ENCODE peak calls at places on chromosome 15, in eight cellular contexts. One of them, this sample, is unnamed.
A peak's percentile ranks its signal among the peaks of the same experiment; 100 is the strongest.

GRCh38 chr15:56208641-56209155 is 35.0 kb downstream of the RFX7 start:
- DNase-seq in left ventricle myocardium inferior: no peak
- DNase-seq in lower lobe of right lung: no peak
- DNase-seq in adrenal gland: no peak
- DNase-seq in HCT116: no peak
- DNase-seq in A673: no peak
- DNase-seq in thyroid gland: no peak
- DNase-seq in uterus: no peak
- DNase-seq in this sample: no peak

GRCh38 chr15:96331141-96331941 is 841 bp downstream of the NR2F2 start:
- DNase-seq in left ventricle myocardium inferior: no peak
- DNase-seq in lower lobe of right lung: peak; percentile 56
- DNase-seq in adrenal gland: peak; percentile 48
- DNase-seq in HCT116: no peak
- DNase-seq in A673: peak; percentile 57
- DNase-seq in thyroid gland: peak; percentile 45
- DNase-seq in uterus: peak; percentile 24
- DNase-seq in this sample: peak; percentile 47

GRCh38 chr15:62857411-62857853 is 185.1 kb upstream of the TPM1 start:
- DNase-seq in left ventricle myocardium inferior: no peak
- DNase-seq in lower lobe of right lung: no peak
- DNase-seq in adrenal gland: no peak
- DNase-seq in HCT116: no peak
- DNase-seq in A673: no peak
- DNase-seq in thyroid gland: peak; percentile 12
- DNase-seq in uterus: no peak
- DNase-seq in this sample: no peak

GRCh38 chr15:83898295-83898694 is 244.4 kb downstream of the ADAMTSL3 start:
- DNase-seq in left ventricle myocardium inferior: no peak
- DNase-seq in lower lobe of right lung: no peak
- DNase-seq in adrenal gland: no peak
- DNase-seq in HCT116: no peak
- DNase-seq in A673: no peak
- DNase-seq in thyroid gland: no peak
- DNase-seq in uterus: no peak
- DNase-seq in this sample: no peak

GRCh38 chr15:77821188-77821958 is 188.7 kb upstream of the LINGO1 start:
- DNase-seq in left ventricle myocardium inferior: peak; percentile 42
- DNase-seq in lower lobe of right lung: no peak
- DNase-seq in adrenal gland: peak; percentile 66
- DNase-seq in HCT116: peak; percentile 37
- DNase-seq in A673: peak; percentile 89
- DNase-seq in thyroid gland: peak; percentile 62
- DNase-seq in uterus: no peak
- DNase-seq in this sample: peak; percentile 72

GRCh38 chr15:92914768-92915221 is 14.7 kb downstream of the CHD2 start:
- DNase-seq in left ventricle myocardium inferior: no peak
- DNase-seq in lower lobe of right lung: no peak
- DNase-seq in adrenal gland: no peak
- DNase-seq in HCT116: no peak
- DNase-seq in A673: no peak
- DNase-seq in thyroid gland: no peak
- DNase-seq in uterus: no peak
- DNase-seq in this sample: no peak

GRCh38 chr15:46467041-46467440 is 832.2 kb downstream of the SQOR start:
- DNase-seq in left ventricle myocardium inferior: no peak
- DNase-seq in lower lobe of right lung: no peak
- DNase-seq in adrenal gland: no peak
- DNase-seq in HCT116: no peak
- DNase-seq in A673: no peak
- DNase-seq in thyroid gland: no peak
- DNase-seq in uterus: no peak
- DNase-seq in this sample: no peak

GRCh38 chr15:64044315-64045105 is 1.8 kb downstream of the DAPK2 start:
- DNase-seq in left ventricle myocardium inferior: no peak
- DNase-seq in lower lobe of right lung: no peak
- DNase-seq in adrenal gland: no peak
- DNase-seq in HCT116: no peak
- DNase-seq in A673: no peak
- DNase-seq in thyroid gland: no peak
- DNase-seq in uterus: no peak
- DNase-seq in this sample: no peak

GRCh38 chr15:66294932-66295235 is 1.5 kb downstream of the DIS3L start:
- DNase-seq in left ventricle myocardium inferior: no peak
- DNase-seq in lower lobe of right lung: no peak
- DNase-seq in adrenal gland: no peak
- DNase-seq in HCT116: no peak
- DNase-seq in A673: peak; percentile 22
- DNase-seq in thyroid gland: no peak
- DNase-seq in uterus: no peak
- DNase-seq in this sample: no peak

GRCh38 chr15:82538961-82539689 is 1.1 kb downstream of the RPS17 start:
- DNase-seq in left ventricle myocardium inferior: no peak
- DNase-seq in lower lobe of right lung: no peak
- DNase-seq in adrenal gland: no peak
- DNase-seq in HCT116: no peak
- DNase-seq in A673: peak; percentile 29
- DNase-seq in thyroid gland: peak; percentile 8
- DNase-seq in uterus: no peak
- DNase-seq in this sample: no peak

GRCh38 chr15:58520464-58520863 is 88.7 kb downstream of the LIPC start:
- DNase-seq in left ventricle myocardium inferior: no peak
- DNase-seq in lower lobe of right lung: no peak
- DNase-seq in adrenal gland: no peak
- DNase-seq in HCT116: no peak
- DNase-seq in A673: peak; percentile 14
- DNase-seq in thyroid gland: no peak
- DNase-seq in uterus: no peak
- DNase-seq in this sample: no peak

GRCh38 chr15:64949383-64950141 is 37.9 kb downstream of the ANKDD1A start:
- DNase-seq in left ventricle myocardium inferior: no peak
- DNase-seq in lower lobe of right lung: no peak
- DNase-seq in adrenal gland: no peak
- DNase-seq in HCT116: no peak
- DNase-seq in A673: no peak
- DNase-seq in thyroid gland: peak; percentile 92
- DNase-seq in uterus: no peak
- DNase-seq in this sample: no peak

GRCh38 chr15:98043160-98044059 is 82.9 kb downstream of the ARRDC4 start:
- DNase-seq in left ventricle myocardium inferior: no peak
- DNase-seq in lower lobe of right lung: no peak
- DNase-seq in adrenal gland: no peak
- DNase-seq in HCT116: no peak
- DNase-seq in A673: no peak
- DNase-seq in thyroid gland: no peak
- DNase-seq in uterus: no peak
- DNase-seq in this sample: no peak

GRCh38 chr15:26882112-26882511 is 15.2 kb downstream of the GABRA5 start:
- DNase-seq in left ventricle myocardium inferior: no peak
- DNase-seq in lower lobe of right lung: no peak
- DNase-seq in adrenal gland: no peak
- DNase-seq in HCT116: no peak
- DNase-seq in A673: no peak
- DNase-seq in thyroid gland: no peak
- DNase-seq in uterus: no peak
- DNase-seq in this sample: no peak

GRCh38 chr15:79025201-79025600 is 65.4 kb downstream of the RASGRF1 start:
- DNase-seq in left ventricle myocardium inferior: no peak
- DNase-seq in lower lobe of right lung: peak; percentile 46
- DNase-seq in adrenal gland: no peak
- DNase-seq in HCT116: no peak
- DNase-seq in A673: no peak
- DNase-seq in thyroid gland: no peak
- DNase-seq in uterus: no peak
- DNase-seq in this sample: no peak

GRCh38 chr15:94141802-94142201 is 89.6 kb upstream of the MCTP2 start:
- DNase-seq in left ventricle myocardium inferior: no peak
- DNase-seq in lower lobe of right lung: no peak
- DNase-seq in adrenal gland: no peak
- DNase-seq in HCT116: no peak
- DNase-seq in A673: no peak
- DNase-seq in thyroid gland: no peak
- DNase-seq in uterus: no peak
- DNase-seq in this sample: no peak

GRCh38 chr15:83153288-83153687 is 45.8 kb downstream of the TM6SF1 start:
- DNase-seq in left ventricle myocardium inferior: no peak
- DNase-seq in lower lobe of right lung: no peak
- DNase-seq in adrenal gland: no peak
- DNase-seq in HCT116: no peak
- DNase-seq in A673: no peak
- DNase-seq in thyroid gland: no peak
- DNase-seq in uterus: no peak
- DNase-seq in this sample: no peak

GRCh38 chr15:62578548-62578947 is 413.5 kb upstream of the C2CD4B start:
- DNase-seq in left ventricle myocardium inferior: no peak
- DNase-seq in lower lobe of right lung: no peak
- DNase-seq in adrenal gland: no peak
- DNase-seq in HCT116: no peak
- DNase-seq in A673: no peak
- DNase-seq in thyroid gland: no peak
- DNase-seq in uterus: no peak
- DNase-seq in this sample: no peak

GRCh38 chr15:78638658-78639314 is 2.2 kb downstream of the CHRNB4 start:
- DNase-seq in left ventricle myocardium inferior: no peak
- DNase-seq in lower lobe of right lung: no peak
- DNase-seq in adrenal gland: peak; percentile 78
- DNase-seq in HCT116: peak; percentile 31
- DNase-seq in A673: peak; percentile 68
- DNase-seq in thyroid gland: peak; percentile 53
- DNase-seq in uterus: no peak
- DNase-seq in this sample: peak; percentile 39

GRCh38 chr15:35522061-35522460 is 23.9 kb downstream of the DPH6 start:
- DNase-seq in left ventricle myocardium inferior: no peak
- DNase-seq in lower lobe of right lung: no peak
- DNase-seq in adrenal gland: peak; percentile 25
- DNase-seq in HCT116: no peak
- DNase-seq in A673: no peak
- DNase-seq in thyroid gland: no peak
- DNase-seq in uterus: no peak
- DNase-seq in this sample: no peak

GRCh38 chr15:25418202-25418601 is 20.6 kb downstream of the UBE3A start:
- DNase-seq in left ventricle myocardium inferior: no peak
- DNase-seq in lower lobe of right lung: no peak
- DNase-seq in adrenal gland: no peak
- DNase-seq in HCT116: no peak
- DNase-seq in A673: no peak
- DNase-seq in thyroid gland: no peak
- DNase-seq in uterus: no peak
- DNase-seq in this sample: no peak

GRCh38 chr15:28099555-28100140 is 533 bp upstream of the OCA2 start:
- DNase-seq in left ventricle myocardium inferior: no peak
- DNase-seq in lower lobe of right lung: no peak
- DNase-seq in adrenal gland: no peak
- DNase-seq in HCT116: no peak
- DNase-seq in A673: no peak
- DNase-seq in thyroid gland: peak; percentile 87
- DNase-seq in uterus: no peak
- DNase-seq in this sample: no peak
- H3K4me3 ChIP-seq in left ventricle myocardium inferior: peak overlapping the region; percentile 54
- H3K4me3 ChIP-seq in lower lobe of right lung: peak overlapping the region; percentile 36
- H3K4me3 ChIP-seq in adrenal gland: no peak overlapping the region
- H3K4me3 ChIP-seq in HCT116: no peak overlapping the region
- H3K4me3 ChIP-seq in A673: peak overlapping the region; percentile 37
- H3K4me3 ChIP-seq in thyroid gland: peak overlapping the region; percentile 20
- H3K4me3 ChIP-seq in uterus: no peak overlapping the region
- H3K4me3 ChIP-seq in this sample: no peak overlapping the region

GRCh38 chr15:99744142-99744541 is 10.9 kb upstream of the LYSMD4 start:
- DNase-seq in left ventricle myocardium inferior: no peak
- DNase-seq in lower lobe of right lung: no peak
- DNase-seq in adrenal gland: no peak
- DNase-seq in HCT116: no peak
- DNase-seq in A673: no peak
- DNase-seq in thyroid gland: no peak
- DNase-seq in uterus: no peak
- DNase-seq in this sample: no peak

GRCh38 chr15:99738047-99738847 is 5.0 kb upstream of the LYSMD4 start:
- DNase-seq in left ventricle myocardium inferior: no peak
- DNase-seq in lower lobe of right lung: no peak
- DNase-seq in adrenal gland: no peak
- DNase-seq in HCT116: no peak
- DNase-seq in A673: no peak
- DNase-seq in thyroid gland: no peak
- DNase-seq in uterus: no peak
- DNase-seq in this sample: no peak

GRCh38 chr15:99736702-99737101 is 3.5 kb upstream of the LYSMD4 start:
- DNase-seq in left ventricle myocardium inferior: no peak
- DNase-seq in lower lobe of right lung: no peak
- DNase-seq in adrenal gland: no peak
- DNase-seq in HCT116: no peak
- DNase-seq in A673: no peak
- DNase-seq in thyroid gland: no peak
- DNase-seq in uterus: no peak
- DNase-seq in this sample: no peak

GRCh38 chr15:99745687-99746086 is 12.4 kb upstream of the LYSMD4 start:
- DNase-seq in left ventricle myocardium inferior: no peak
- DNase-seq in lower lobe of right lung: no peak
- DNase-seq in adrenal gland: no peak
- DNase-seq in HCT116: no peak
- DNase-seq in A673: no peak
- DNase-seq in thyroid gland: no peak
- DNase-seq in uterus: no peak
- DNase-seq in this sample: no peak

DNA sequence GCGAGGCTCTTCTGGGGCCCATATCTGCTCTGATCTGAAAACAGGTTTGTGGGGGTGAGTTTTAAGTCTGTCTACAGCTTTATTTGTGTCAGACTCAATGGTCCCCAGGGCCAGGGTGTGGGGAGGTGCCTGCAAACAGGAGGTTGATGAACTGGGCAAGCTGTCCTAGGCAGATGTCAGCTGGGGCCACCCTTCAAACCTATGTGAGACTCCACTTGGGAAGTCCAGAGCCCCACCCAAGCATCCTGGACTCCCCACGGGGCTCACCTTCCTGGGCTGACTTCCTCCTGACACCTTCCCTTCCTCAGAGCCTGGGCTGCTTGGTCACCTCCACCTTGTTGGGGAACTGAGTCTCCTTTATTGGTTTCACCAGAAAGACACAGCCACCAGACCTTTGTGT is 8.6 kb upstream of the LYSMD4 start:
- DNase-seq in left ventricle myocardium inferior: no peak
- DNase-seq in lower lobe of right lung: no peak
- DNase-seq in adrenal gland: no peak
- DNase-seq in HCT116: no peak
- DNase-seq in A673: no peak
- DNase-seq in thyroid gland: no peak
- DNase-seq in uterus: no peak
- DNase-seq in this sample: no peak
- H3K4me1 ChIP-seq in left ventricle myocardium inferior: no peaks in the 10 kb centered on the region
- H3K4me1 ChIP-seq in lower lobe of right lung: no peaks in the 10 kb centered on the region
- H3K4me1 ChIP-seq in adrenal gland: no peaks in the 10 kb centered on the region
- H3K4me1 ChIP-seq in HCT116: no peaks in the 10 kb centered on the region
- H3K4me1 ChIP-seq in A673: no peaks in the 10 kb centered on the region
- H3K4me1 ChIP-seq in thyroid gland: no peaks in the 10 kb centered on the region
- H3K4me1 ChIP-seq in uterus: no peaks in the 10 kb centered on the region
- H3K4me1 ChIP-seq in this sample: no peaks in the 10 kb centered on the region

GRCh38 chr15:88613074-88613944 is 7.8 kb upstream of the AEN start:
- DNase-seq in left ventricle myocardium inferior: no peak
- DNase-seq in lower lobe of right lung: no peak
- DNase-seq in adrenal gland: no peak
- DNase-seq in HCT116: no peak
- DNase-seq in A673: no peak
- DNase-seq in thyroid gland: no peak
- DNase-seq in uterus: no peak
- DNase-seq in this sample: no peak
- H3K4me3 ChIP-seq in left ventricle myocardium inferior: no peak overlapping the region
- H3K4me3 ChIP-seq in lower lobe of right lung: no peak overlapping the region
- H3K4me3 ChIP-seq in adrenal gland: no peak overlapping the region
- H3K4me3 ChIP-seq in HCT116: no peak overlapping the region
- H3K4me3 ChIP-seq in A673: no peak overlapping the region
- H3K4me3 ChIP-seq in thyroid gland: no peak overlapping the region
- H3K4me3 ChIP-seq in uterus: no peak overlapping the region
- H3K4me3 ChIP-seq in this sample: no peak overlapping the region

GRCh38 chr15:74127255-74127953 is 3.0 kb upstream of the ISLR2 start:
- DNase-seq in left ventricle myocardium inferior: peak; percentile 89
- DNase-seq in lower lobe of right lung: peak; percentile 90
- DNase-seq in adrenal gland: peak; percentile 93
- DNase-seq in HCT116: peak; percentile 69
- DNase-seq in A673: peak; percentile 94
- DNase-seq in thyroid gland: peak; percentile 88
- DNase-seq in uterus: peak; percentile 91
- DNase-seq in this sample: peak; percentile 89
- H3K4me1 ChIP-seq in left ventricle myocardium inferior: peaks cover 48% of the 10 kb centered on the region
- H3K4me1 ChIP-seq in lower lobe of right lung: peaks cover 31% of the 10 kb centered on the region
- H3K4me1 ChIP-seq in adrenal gland: no peaks in the 10 kb centered on the region
- H3K4me1 ChIP-seq in HCT116: peaks cover 9% of the 10 kb centered on the region
- H3K4me1 ChIP-seq in A673: peaks cover 22% of the 10 kb centered on the region
- H3K4me1 ChIP-seq in thyroid gland: peaks cover 3% of the 10 kb centered on the region
- H3K4me1 ChIP-seq in uterus: no peaks in the 10 kb centered on the region
- H3K4me1 ChIP-seq in this sample: peaks cover 12% of the 10 kb centered on the region